ENCODE peak calls at places on chromosome 22, in four cellular contexts. One of them, this sample, is unnamed.

GRCh38 chr22:46769191-46769675 is 6.8 kb downstream of the TBC1D22A start:
- DNase-seq in HCT116: no peak
- DNase-seq in fibroblast of mammary gland: no peak
- DNase-seq in neural progenitor cell: no peak
- DNase-seq in this sample: no peak

GRCh38 chr22:27124336-27125023 is 467.1 kb downstream of the MIAT start:
- DNase-seq in fibroblast of mammary gland: no peak
- DNase-seq in HCT116: no peak
- DNase-seq in neural progenitor cell: no peak
- DNase-seq in this sample: no peak

GRCh38 chr22:31093090-31093850 is 12.2 kb downstream of the SMTN start:
- DNase-seq in fibroblast of mammary gland: no peak
- DNase-seq in neural progenitor cell: no peak
- DNase-seq in HCT116: no peak
- DNase-seq in this sample: no peak

GRCh38 chr22:16601437-16602223 is 9.0 kb upstream of the CCT8L2 start:
- DNase-seq in HCT116: no peak
- DNase-seq in neural progenitor cell: no peak
- DNase-seq in fibroblast of mammary gland: no peak
- DNase-seq in this sample: no peak

GRCh38 chr22:47275479-47276218 is 513.2 kb downstream of the TBC1D22A start:
- DNase-seq in fibroblast of mammary gland: no peak
- DNase-seq in HCT116: no peak
- DNase-seq in neural progenitor cell: no peak
- DNase-seq in this sample: no peak

GRCh38 chr22:38317995-38318715 is 922 bp upstream of the CSNK1E start:
- DNase-seq in neural progenitor cell: peak; percentile 34
- DNase-seq in HCT116: peak; percentile 81
- DNase-seq in fibroblast of mammary gland: peak; percentile 92
- DNase-seq in this sample: no peak

GRCh38 chr22:26002456-26002855 is 166.8 kb upstream of the SEZ6L start:
- DNase-seq in neural progenitor cell: no peak
- DNase-seq in fibroblast of mammary gland: no peak
- DNase-seq in HCT116: no peak
- DNase-seq in this sample: no peak

GRCh38 chr22:49150801-49151221 is 676.9 kb downstream of the BRD1 start:
- DNase-seq in fibroblast of mammary gland: no peak
- DNase-seq in neural progenitor cell: no peak
- DNase-seq in HCT116: no peak
- DNase-seq in this sample: no peak

GRCh38 chr22:29700949-29701927 is 18.6 kb upstream of the CABP7 start:
- DNase-seq in neural progenitor cell: peak; percentile 77
- DNase-seq in HCT116: peak; percentile 51
- DNase-seq in fibroblast of mammary gland: peak; percentile 28
- DNase-seq in this sample: no peak

GRCh38 chr22:29703595-29704195 is 16.1 kb upstream of the CABP7 start:
- DNase-seq in fibroblast of mammary gland: no peak
- DNase-seq in neural progenitor cell: no peak
- DNase-seq in HCT116: no peak
- DNase-seq in this sample: no peak

GRCh38 chr22:29700206-29700948 is 19.4 kb upstream of the CABP7 start:
- DNase-seq in HCT116: no peak
- DNase-seq in neural progenitor cell: no peak
- DNase-seq in fibroblast of mammary gland: no peak
- DNase-seq in this sample: no peak

GRCh38 chr22:29702931-29703594 is 16.7 kb upstream of the CABP7 start:
- DNase-seq in neural progenitor cell: peak; percentile 45
- DNase-seq in HCT116: no peak
- DNase-seq in fibroblast of mammary gland: no peak
- DNase-seq in this sample: no peak

GRCh38 chr22:29702025-29702930 is 17.5 kb upstream of the CABP7 start:
- DNase-seq in fibroblast of mammary gland: no peak
- DNase-seq in neural progenitor cell: peak; percentile 58
- DNase-seq in HCT116: no peak
- DNase-seq in this sample: no peak
- TF ChIP-seq CTCF in fibroblast of mammary gland: no peak
- TF ChIP-seq CTCF in neural progenitor cell: no peak
- TF ChIP-seq CTCF in HCT116: peak; percentile 19
- TF ChIP-seq CTCF in this sample: no peak

GRCh38 chr22:39712081-39712480 is 141.5 kb downstream of the CACNA1I start:
- DNase-seq in fibroblast of mammary gland: no peak
- DNase-seq in HCT116: no peak
- DNase-seq in neural progenitor cell: no peak
- DNase-seq in this sample: no peak

GRCh38 chr22:39714321-39714720 is 143.8 kb downstream of the CACNA1I start:
- DNase-seq in neural progenitor cell: no peak
- DNase-seq in fibroblast of mammary gland: no peak
- DNase-seq in HCT116: no peak
- DNase-seq in this sample: no peak

GRCh38 chr22:39715778-39716495 is 145.4 kb downstream of the CACNA1I start:
- DNase-seq in HCT116: no peak
- DNase-seq in fibroblast of mammary gland: no peak
- DNase-seq in neural progenitor cell: no peak
- DNase-seq in this sample: no peak

GRCh38 chr22:39712938-39713525 is 142.5 kb downstream of the CACNA1I start:
- DNase-seq in fibroblast of mammary gland: no peak
- DNase-seq in HCT116: no peak
- DNase-seq in neural progenitor cell: peak; percentile 45
- DNase-seq in this sample: no peak

DNA sequence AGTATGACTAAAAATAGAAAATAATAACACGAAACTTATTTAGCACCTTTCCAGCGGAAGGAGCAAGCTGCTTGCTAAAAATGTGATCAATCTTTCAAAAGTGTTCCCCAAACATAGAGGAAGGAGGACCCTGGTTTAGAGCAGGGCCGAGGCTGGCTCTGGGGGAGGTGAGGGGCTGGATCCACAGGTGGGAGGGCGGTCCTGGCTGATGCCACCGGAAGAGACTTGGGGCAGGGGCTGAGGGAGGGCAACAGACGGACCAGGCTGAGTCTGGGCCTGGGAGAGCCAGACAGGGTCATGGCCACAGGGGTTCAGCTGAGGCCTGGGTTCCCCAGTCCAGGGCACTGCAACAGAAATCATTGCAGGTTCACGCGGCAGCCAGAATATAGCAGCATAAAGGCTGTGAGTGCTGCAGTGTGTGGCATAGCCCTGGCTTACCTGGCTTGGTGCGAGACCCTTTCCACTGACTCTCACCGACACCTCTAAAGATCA is 143.3 kb downstream of the CACNA1I start:
- DNase-seq in neural progenitor cell: no peak
- DNase-seq in fibroblast of mammary gland: no peak
- DNase-seq in HCT116: no peak
- DNase-seq in this sample: no peak
- TF ChIP-seq CTCF in neural progenitor cell: no peak
- TF ChIP-seq CTCF in fibroblast of mammary gland: no peak
- TF ChIP-seq CTCF in HCT116: no peak
- TF ChIP-seq CTCF in this sample: no peak

DNA sequence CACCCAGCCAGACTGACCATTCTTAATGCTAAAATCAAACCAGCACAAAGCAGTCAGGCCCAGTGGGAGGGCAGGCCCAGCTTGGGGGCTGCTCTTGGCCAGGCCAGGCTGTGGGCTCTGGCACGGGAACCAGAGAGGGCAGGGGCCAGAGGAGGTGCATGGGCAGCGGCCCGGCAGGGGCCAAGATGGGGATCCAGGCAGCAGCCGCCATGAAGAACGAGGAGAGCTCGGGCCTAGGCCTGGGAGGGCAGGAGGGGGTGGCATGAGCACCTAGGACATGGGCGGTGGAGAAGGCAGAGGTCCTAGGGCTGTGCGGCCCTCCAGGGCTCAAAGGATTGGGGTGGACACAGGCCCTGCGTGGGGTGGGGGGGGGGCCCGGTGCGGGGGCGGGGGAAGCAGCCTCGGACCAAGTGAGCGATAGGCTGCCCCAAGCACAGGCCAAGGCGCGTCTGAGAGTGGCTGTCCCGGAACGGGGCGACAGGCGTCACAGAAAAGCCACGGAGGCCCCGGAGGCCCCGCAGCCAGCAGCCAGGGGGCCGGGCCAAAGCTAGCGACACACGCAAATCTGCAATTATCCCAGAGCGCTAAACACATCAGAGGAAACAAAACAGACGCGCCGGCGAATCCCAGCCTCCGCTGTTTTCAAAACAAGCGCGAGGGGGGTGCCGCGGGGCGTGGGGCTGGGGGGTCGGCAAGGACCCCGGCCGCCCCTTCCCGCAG is 8.3 kb downstream of the PLXNB2 start:
- DNase-seq in fibroblast of mammary gland: no peak
- DNase-seq in HCT116: no peak
- DNase-seq in neural progenitor cell: peak; percentile 56
- DNase-seq in this sample: no peak
- TF ChIP-seq CTCF in fibroblast of mammary gland: no peak
- TF ChIP-seq CTCF in HCT116: no peak
- TF ChIP-seq CTCF in neural progenitor cell: no peak
- TF ChIP-seq CTCF in this sample: no peak

GRCh38 chr22:43750751-43751150 is 61.4 kb downstream of the EFCAB6 start:
- DNase-seq in neural progenitor cell: no peak
- DNase-seq in HCT116: no peak
- DNase-seq in fibroblast of mammary gland: no peak
- DNase-seq in this sample: no peak
- TF ChIP-seq CTCF in neural progenitor cell: no peak
- TF ChIP-seq CTCF in HCT116: no peak
- TF ChIP-seq CTCF in fibroblast of mammary gland: no peak
- TF ChIP-seq CTCF in this sample: no peak

GRCh38 chr22:29609139-29609538 is 5.7 kb downstream of the NF2 start:
- DNase-seq in HCT116: no peak
- DNase-seq in neural progenitor cell: peak; percentile 52
- DNase-seq in fibroblast of mammary gland: no peak
- DNase-seq in this sample: no peak
- TF ChIP-seq CTCF in HCT116: peak; percentile 14
- TF ChIP-seq CTCF in neural progenitor cell: peak; percentile 61
- TF ChIP-seq CTCF in fibroblast of mammary gland: peak; percentile 40
- TF ChIP-seq CTCF in this sample: peak; percentile 35

DNA sequence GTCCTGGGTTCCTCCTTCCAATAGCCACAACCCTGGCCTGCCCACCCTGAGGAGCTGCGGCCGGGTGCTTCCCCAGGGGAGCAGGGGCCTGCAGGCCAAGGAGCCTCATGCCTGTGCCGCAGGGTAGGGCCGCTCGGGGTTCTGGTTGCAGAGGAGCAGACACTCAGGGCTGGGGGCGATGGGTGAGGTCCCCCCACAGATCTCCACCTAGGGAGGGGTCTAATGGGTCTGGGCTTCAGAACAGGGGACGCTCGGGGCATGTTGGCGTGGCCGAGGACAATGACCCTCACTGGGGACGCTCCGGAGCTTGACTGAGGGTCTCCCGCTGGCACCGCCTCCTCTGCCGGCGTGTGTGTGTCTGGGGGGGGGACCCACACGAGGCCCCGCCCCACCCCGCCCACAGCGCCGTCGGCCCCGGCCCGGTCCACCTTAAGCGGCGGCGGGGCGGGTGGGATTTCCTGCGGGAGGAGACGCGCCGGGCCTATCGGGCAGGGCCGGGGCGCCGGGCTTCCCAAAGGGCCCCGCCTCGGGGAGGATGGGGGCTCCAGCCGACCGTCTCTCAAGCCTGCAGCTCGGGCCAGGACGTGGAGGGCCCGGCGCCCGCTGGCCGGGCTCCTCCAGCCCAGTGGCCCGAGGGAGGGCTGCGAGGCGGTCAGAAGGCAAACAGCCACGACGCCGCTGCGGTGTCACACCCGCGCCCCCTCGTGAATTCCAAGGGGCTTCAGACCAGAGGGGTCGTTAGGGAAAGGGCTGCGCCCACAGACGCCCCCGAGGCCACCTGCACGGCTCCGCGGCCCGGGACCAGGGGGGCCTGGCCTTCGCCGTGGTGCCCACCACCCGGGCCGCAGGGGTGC is 638 bp upstream of the ZDHHC8 start:
- DNase-seq in HCT116: peak; percentile 24
- DNase-seq in neural progenitor cell: peak; percentile 86
- DNase-seq in fibroblast of mammary gland: peak; percentile 53
- DNase-seq in this sample: peak; percentile 47
- TF ChIP-seq CTCF in HCT116: no peak
- TF ChIP-seq CTCF in neural progenitor cell: no peak
- TF ChIP-seq CTCF in fibroblast of mammary gland: no peak
- TF ChIP-seq CTCF in this sample: no peak

This sample was measured in progenitor cell of endocrine pancreas.